ENCODE peak calls at places on chromosomes 16 and 17, in seven cellular contexts. K is effector memory CD4-positive, alpha-beta T cell; H is cardiac muscle cell; L is heart right ventricle; U is heart left ventricle; I is neural progenitor cell; B is CD8-positive, alpha-beta T cell. F is an unnamed sample. For H3K27me3 and H3K4me1, the result is how much of the 10 kb centered on the place peaks cover.

GRCh38 chr17:66985338-66985737 is 20.8 kb downstream of the CACNG4 start:
- DNase-seq in K (no peak), H (no peak), L (no peak), U (no peak), I (no peak), B (no peak), F (no peak)

GRCh38 chr17:38920374-38921291 is 4.8 kb upstream of the LASP1NB start:
- DNase-seq in K (no peak), H (peak), L (no peak), U (no peak), I (no peak), B (no peak), F (no peak)

GRCh38 chr17:61251939-61252865 is 147.4 kb upstream of the TBX2 start:
- DNase-seq in K (no peak), H (peak), L (peak), U (peak), I (no peak), B (peak), F (no peak)

GRCh38 chr17:28816540-28816939 is 26.1 kb downstream of the FAM222B start:
- DNase-seq in K (no peak), H (no peak), L (no peak), U (no peak), I (no peak), B (no peak), F (no peak)

GRCh38 chr17:55348749-55349354 is 72.8 kb downstream of the MMD start:
- DNase-seq in K (peak), H (peak), L (peak), U (peak), I (peak), B (peak), F (peak)

GRCh38 chr16:77457046-77457445 is 22.2 kb upstream of the ADAMTS18 start:
- DNase-seq in K (no peak), H (no peak), L (no peak), U (no peak), I (no peak), B (no peak), F (no peak)

GRCh38 chr17:77358801-77359716 is 218.3 kb downstream of the SEC14L1 start:
- DNase-seq in K (no peak), H (peak), L (no peak), U (no peak), I (no peak), B (no peak), F (no peak)

GRCh38 chr16:28837672-28838557 is 8.2 kb downstream of the TUFM start:
- DNase-seq in K (no peak), H (no peak), L (no peak), U (no peak), I (no peak), B (no peak), F (no peak)

GRCh38 chr17:74037320-74037719 is 166.2 kb upstream of the RPL38 start:
- DNase-seq in K (no peak), H (peak), L (peak), U (no peak), I (peak), B (no peak), F (no peak)

GRCh38 chr17:74028717-74029116 is 174.8 kb upstream of the RPL38 start:
- DNase-seq in K (no peak), H (no peak), L (no peak), U (no peak), I (no peak), B (no peak), F (no peak)

GRCh38 chr17:74027539-74027938 is 175.9 kb upstream of the RPL38 start:
- DNase-seq in K (no peak), H (no peak), L (no peak), U (no peak), I (no peak), B (no peak), F (no peak)

GRCh38 chr17:74031314-74032080 is 172.0 kb upstream of the RPL38 start:
- DNase-seq in K (no peak), H (no peak), L (no peak), U (no peak), I (no peak), B (no peak), F (no peak)

GRCh38 chr17:74032222-74032621 is 171.3 kb upstream of the RPL38 start:
- DNase-seq in K (no peak), H (no peak), L (no peak), U (no peak), I (no peak), B (no peak), F (no peak)
- H3K27me3 ChIP-seq in K (under half), H (under half), L (under half), U (under half), I (under half), B (under half), F (under half)

DNA sequence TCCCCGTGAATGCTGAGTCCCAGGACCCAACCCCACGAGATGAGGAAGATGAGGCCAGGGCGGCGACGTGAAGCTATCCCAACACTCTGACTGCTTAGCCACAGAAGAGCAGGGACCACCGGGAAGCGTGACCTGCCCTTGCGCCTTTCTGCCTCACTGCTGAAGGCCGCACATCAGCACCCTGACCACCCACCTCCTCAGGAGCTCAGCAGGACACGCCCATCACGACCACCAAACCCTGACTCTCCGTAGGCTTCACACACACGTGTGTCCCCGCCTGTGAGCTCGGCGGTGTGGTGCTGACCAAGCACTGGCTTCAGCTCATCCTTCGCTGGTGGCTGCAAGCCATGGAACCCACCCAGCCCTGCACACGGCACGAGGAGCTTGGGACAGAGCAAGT is 97.8 kb downstream of the ZNF778 start:
- DNase-seq in K (no peak), H (no peak), L (no peak), U (peak), I (no peak), B (no peak), F (no peak)
- H3K4me1 ChIP-seq in K (half or more), H (under half), L (half or more), U (half or more), I (under half), B (half or more), F (half or more)

GRCh38 chr16:74773431-74774222 is 993 bp downstream of the FA2H start:
- DNase-seq in K (no peak), H (no peak), L (no peak), U (no peak), I (no peak), B (no peak), F (no peak)
- H3K4me3 ChIP-seq in K (no peak), H (peak), L (no peak), U (no peak), I (peak), B (no peak), F (no peak)

GRCh38 chr17:48615963-48616718 is 1.0 kb upstream of the HOXB8 start:
- DNase-seq in K (no peak), H (no peak), L (no peak), U (no peak), I (no peak), B (no peak), F (no peak)

GRCh38 chr17:48616719-48617514 is 1.8 kb upstream of the HOXB8 start:
- DNase-seq in K (no peak), H (no peak), L (no peak), U (no peak), I (no peak), B (no peak), F (no peak)

GRCh38 chr17:48618366-48618896 is 3.3 kb upstream of the HOXB8 start:
- DNase-seq in K (peak), H (peak), L (peak), U (peak), I (peak), B (peak), F (peak)

GRCh38 chr17:48619821-48620496 is 4.9 kb upstream of the HOXB8 start:
- DNase-seq in K (no peak), H (no peak), L (no peak), U (no peak), I (peak), B (no peak), F (no peak)

DNA sequence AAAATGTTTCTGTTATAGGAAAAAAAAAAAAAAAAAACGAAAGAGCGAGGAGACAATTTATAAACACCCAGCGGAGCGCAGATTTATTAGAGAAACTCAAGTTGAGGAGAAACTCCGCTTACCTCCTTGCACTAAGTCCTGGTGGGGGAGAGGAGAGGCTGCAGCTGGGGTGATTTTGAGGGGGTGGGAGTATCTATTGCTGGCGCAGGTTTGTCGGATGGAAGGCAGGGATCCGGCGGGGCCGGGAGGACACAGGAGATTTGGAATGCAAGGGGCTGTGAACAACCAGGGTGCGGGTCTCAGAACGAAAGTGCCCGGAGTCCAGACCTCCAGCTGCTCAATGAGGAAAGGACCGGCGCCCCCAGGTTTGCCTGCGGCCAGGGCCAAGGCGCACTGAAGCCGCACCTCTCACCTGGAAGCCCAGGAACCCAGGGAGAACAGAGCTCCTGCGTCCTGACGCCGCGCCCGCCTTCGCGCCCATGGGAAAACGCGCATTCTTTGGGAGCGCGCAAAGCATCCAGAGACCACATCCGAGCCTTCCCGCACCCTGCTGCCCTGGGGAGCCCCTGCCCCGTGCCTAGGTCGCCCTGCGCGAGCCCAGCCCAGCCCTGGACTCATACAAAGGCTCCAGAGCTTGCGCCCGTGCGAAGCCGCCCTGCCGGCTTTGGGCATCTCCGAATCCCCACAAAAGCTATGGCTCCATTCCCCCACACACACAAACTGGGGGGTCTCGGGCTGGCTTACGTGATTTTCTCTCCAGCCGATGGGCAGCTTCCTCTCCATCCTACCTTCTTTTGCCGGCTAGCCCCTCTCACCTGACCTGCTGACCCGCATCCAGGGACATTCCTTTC is 2.6 kb upstream of the HOXB8 start:
- DNase-seq in K (no peak), H (no peak), L (no peak), U (no peak), I (no peak), B (no peak), F (no peak)
- H3K27me3 ChIP-seq in K (half or more), H (half or more), L (half or more), U (half or more), I (half or more), B (half or more), F (half or more)

GRCh38 chr17:81854974-81855774 is 5.2 kb downstream of the P4HB start:
- DNase-seq in K (no peak), H (no peak), L (no peak), U (no peak), I (no peak), B (no peak), F (no peak)
- H3K4me1 ChIP-seq in K (under half), H (under half), L (under half), U (under half), I (under half), B (under half), F (under half)

DNA sequence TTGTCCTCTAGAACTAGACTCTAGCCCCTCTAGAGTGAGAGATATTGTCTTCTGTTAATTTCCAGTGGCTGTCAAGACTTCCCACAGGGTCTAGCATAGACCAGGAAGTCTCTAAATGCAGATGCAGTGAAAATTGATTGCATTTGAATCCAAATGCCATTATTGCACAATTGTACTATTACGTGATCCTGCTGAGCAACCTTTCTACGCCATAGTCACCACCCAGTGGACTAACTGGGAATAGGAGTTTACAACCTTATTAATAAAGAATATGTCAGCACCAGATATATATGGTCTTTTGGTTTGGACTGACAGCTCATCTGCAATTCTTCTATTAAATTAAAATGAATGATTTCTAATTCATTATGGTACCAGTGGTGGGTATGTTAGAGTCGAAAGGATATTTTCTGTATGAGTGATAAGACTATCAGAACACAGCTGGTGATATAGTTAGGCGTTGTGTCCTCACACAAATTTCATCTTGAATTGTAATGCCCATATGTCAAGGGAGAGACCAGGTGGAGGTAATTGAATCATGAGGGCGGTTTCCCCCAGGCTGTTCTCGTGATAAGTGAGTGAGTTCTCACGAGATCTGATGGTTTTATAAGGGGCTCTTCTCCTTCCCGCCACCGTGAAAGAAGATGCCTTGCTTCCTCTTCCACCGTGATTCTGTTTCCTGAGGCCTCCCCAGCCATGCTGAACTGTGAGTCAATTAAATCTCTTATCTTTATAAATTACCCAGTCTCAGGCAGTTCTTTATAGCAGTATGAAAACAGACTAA is 138.9 kb upstream of the CA10 start:
- DNase-seq in K (no peak), H (no peak), L (no peak), U (no peak), I (peak), B (no peak), F (no peak)
- H3K4me3 ChIP-seq in K (no peak), H (no peak), L (no peak), U (no peak), I (no peak), B (no peak), F (no peak)

GRCh38 chr16:876523-877241 is 76.1 kb upstream of the GNG13 start:
- DNase-seq in K (no peak), H (no peak), L (no peak), U (no peak), I (no peak), B (no peak), F (no peak)
- H3K27me3 ChIP-seq in K (under half), H (under half), L (under half), U (under half), I (under half), B (under half), F (under half)

F was measured in CD8-positive, alpha-beta memory T cell.